ENCODE peak calls at places on chromosomes 2 and 18, in nine cellular contexts. W, E, A, G, Q, I, M, L and U are unnamed samples.

GRCh38 chr2:180412224-180412623 is 405.1 kb upstream of the CWC22 start:
- DNase-seq in G (no peak), E (no peak), Q (no peak), A (no peak), I (no peak), W (no peak), M (no peak), L (no peak), U (no peak)

GRCh38 chr18:59579509-59579908 is 117.7 kb downstream of the CCBE1 start:
- DNase-seq in I (no peak), L (no peak), M (no peak), E (no peak), W (no peak), Q (no peak), A (no peak), G (no peak), U (no peak)

GRCh38 chr2:38498039-38498438 is 104.7 kb downstream of the HNRNPLL start:
- DNase-seq in E (no peak), Q (no peak), I (no peak), G (no peak), L (no peak), M (peak), A (no peak), W (no peak), U (peak)

GRCh38 chr18:12066910-12067511 is 26.6 kb upstream of the ANKRD62 start:
- DNase-seq in G (no peak), M (no peak), E (no peak), W (no peak), Q (no peak), A (no peak), I (no peak), L (no peak), U (no peak)

GRCh38 chr2:55431982-55432627 is 12.4 kb upstream of the CCDC88A start:
- DNase-seq in W (no peak), A (peak), L (no peak), I (no peak), M (no peak), G (no peak), Q (no peak), E (peak), U (no peak)

GRCh38 chr2:66587216-66587615 is 152.3 kb downstream of the MEIS1 start:
- DNase-seq in W (no peak), E (peak), G (no peak), L (peak), A (no peak), Q (peak), I (peak), M (no peak), U (no peak)

GRCh38 chr2:212973347-212973746 is 178.1 kb downstream of the IKZF2 start:
- DNase-seq in E (no peak), W (no peak), I (no peak), Q (no peak), M (no peak), L (no peak), G (no peak), A (no peak), U (no peak)

GRCh38 chr18:4636957-4637356 is 181.8 kb upstream of the DLGAP1 start:
- DNase-seq in M (no peak), E (no peak), A (no peak), Q (no peak), I (no peak), L (no peak), G (no peak), W (no peak), U (no peak)

GRCh38 chr2:5123597-5124196 is 568.5 kb upstream of the SOX11 start:
- DNase-seq in G (no peak), E (no peak), L (no peak), W (no peak), M (no peak), A (no peak), Q (no peak), I (no peak), U (no peak)

GRCh38 chr2:124283090-124283489 is 258.0 kb downstream of the CNTNAP5 start:
- DNase-seq in G (no peak), W (no peak), E (no peak), Q (no peak), A (no peak), L (no peak), M (no peak), I (peak), U (no peak)

GRCh38 chr2:177772529-177772928 is 300.0 kb downstream of the PDE11A start:
- DNase-seq in W (no peak), I (no peak), A (peak), M (no peak), Q (peak), E (no peak), G (no peak), L (no peak), U (no peak)

GRCh38 chr2:236856856-236857616 is 228.7 kb upstream of the COPS8 start:
- DNase-seq in A (no peak), W (no peak), G (no peak), I (no peak), M (peak), L (no peak), Q (no peak), E (no peak), U (peak)

GRCh38 chr2:141933226-141933625 is 197.6 kb downstream of the LRP1B start:
- DNase-seq in E (no peak), M (no peak), Q (no peak), A (no peak), W (no peak), L (no peak), G (no peak), I (no peak), U (no peak)

GRCh38 chr2:40041983-40042382 is 262.9 kb upstream of the THUMPD2 start:
- DNase-seq in M (no peak), Q (no peak), I (no peak), E (no peak), L (no peak), W (no peak), A (peak), G (no peak), U (no peak)

GRCh38 chr2:172864182-172864581 is 128.5 kb downstream of the RAPGEF4 start:
- DNase-seq in E (no peak), L (peak), G (no peak), I (peak), Q (peak), M (no peak), A (peak), W (peak), U (peak)

GRCh38 chr2:172861632-172862031 is 126.0 kb downstream of the RAPGEF4 start:
- DNase-seq in W (no peak), I (no peak), Q (no peak), E (no peak), M (no peak), A (no peak), L (no peak), G (no peak), U (no peak)

GRCh38 chr2:172862077-172862476 is 126.4 kb downstream of the RAPGEF4 start:
- DNase-seq in M (no peak), E (no peak), A (no peak), I (no peak), Q (no peak), L (no peak), G (no peak), W (no peak), U (no peak)

GRCh38 chr2:172863341-172863740 is 127.7 kb downstream of the RAPGEF4 start:
- DNase-seq in Q (no peak), W (no peak), E (no peak), I (no peak), A (no peak), M (no peak), G (no peak), L (no peak), U (no peak)

GRCh38 chr2:172865422-172865821 is 129.8 kb downstream of the RAPGEF4 start:
- DNase-seq in L (peak), Q (no peak), W (no peak), E (no peak), G (no peak), I (no peak), M (no peak), A (no peak), U (no peak)
- TF ChIP-seq CTCF in L (no peak), Q (peak), W (no peak), E (peak), G (no peak), I (no peak), M (no peak), A (peak), U (no peak)

DNA sequence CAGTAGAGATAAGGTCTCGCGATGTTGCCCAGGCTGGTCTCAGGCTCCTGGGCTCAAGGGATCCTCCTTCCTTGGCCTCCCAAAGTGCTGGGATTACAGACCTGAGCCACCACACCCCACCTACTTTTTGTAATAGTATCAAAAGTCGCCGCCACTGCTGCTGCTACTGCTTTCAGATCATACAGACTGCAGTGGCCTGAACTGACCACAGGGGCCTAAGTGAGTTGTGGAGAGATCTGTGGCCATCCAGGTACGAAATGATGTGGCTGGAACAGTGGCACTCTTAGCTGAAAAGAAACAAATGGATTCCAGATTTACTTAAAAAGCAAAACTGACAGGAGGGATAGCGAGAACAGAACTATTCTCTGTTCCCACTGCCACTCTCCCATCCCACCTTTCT is 32.9 kb upstream of the POMC start:
- DNase-seq in I (no peak), L (no peak), A (no peak), E (peak), W (no peak), Q (no peak), G (no peak), M (no peak), U (no peak)
- TF ChIP-seq CTCF in I (no peak), L (no peak), A (peak), E (no peak), W (no peak), Q (peak), G (peak), M (no peak), U (peak)

DNA sequence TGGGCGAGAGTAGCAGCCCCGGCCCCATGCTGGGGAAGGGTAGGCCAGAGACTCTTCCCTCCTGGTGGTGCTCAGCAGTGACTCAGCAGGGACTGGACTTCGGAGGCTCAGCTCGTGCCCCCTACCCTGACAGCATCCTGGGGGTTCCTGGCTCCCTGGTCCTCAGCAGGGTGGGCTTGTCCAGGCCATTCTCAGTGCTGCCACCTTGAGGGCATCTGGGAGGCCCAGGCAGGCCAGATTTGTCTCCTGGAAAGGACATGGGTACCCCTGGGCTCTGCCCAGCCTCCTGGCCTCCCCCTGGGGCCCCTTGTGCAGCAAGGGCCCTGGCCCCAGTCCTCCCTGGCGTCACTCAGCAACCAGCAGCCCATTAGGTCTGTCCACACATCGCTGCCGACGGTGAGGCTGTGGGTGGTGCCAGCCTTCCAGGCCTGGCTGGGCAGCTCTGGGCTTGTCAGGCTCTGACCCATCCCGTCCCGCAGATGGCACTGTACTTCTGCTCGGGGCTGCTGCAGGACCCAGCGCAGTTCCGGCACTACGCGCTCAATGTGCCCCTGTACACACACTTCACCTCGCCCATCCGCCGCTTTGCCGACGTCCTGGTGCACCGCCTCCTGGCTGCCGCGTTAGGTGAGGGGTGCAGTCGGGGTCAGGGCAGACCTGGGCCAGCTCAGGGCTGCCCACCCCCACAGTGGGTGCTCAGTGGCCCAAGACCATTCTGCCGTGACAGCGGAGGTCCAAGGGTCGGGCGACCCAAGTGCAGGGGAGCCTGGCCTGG is 45.0 kb upstream of the ALPP start:
- DNase-seq in E (peak), I (no peak), L (peak), Q (peak), W (peak), G (no peak), M (peak), A (no peak), U (peak)
- TF ChIP-seq CTCF in E (peak), I (no peak), L (no peak), Q (peak), W (no peak), G (peak), M (peak), A (peak), U (peak)

GRCh38 chr2:134257516-134257915 is 3.6 kb downstream of the MGAT5 start:
- DNase-seq in W (no peak), Q (no peak), I (no peak), G (no peak), M (no peak), A (no peak), L (no peak), E (no peak), U (no peak)
- TF ChIP-seq CTCF in W (no peak), Q (no peak), I (no peak), G (no peak), M (no peak), A (no peak), L (no peak), E (no peak), U (no peak)

GRCh38 chr2:74766780-74767179 is 67.1 kb upstream of the HK2 start:
- DNase-seq in Q (no peak), L (no peak), G (no peak), A (no peak), E (no peak), I (no peak), W (no peak), M (no peak), U (no peak)
- TF ChIP-seq CTCF in Q (no peak), L (no peak), G (no peak), A (no peak), E (no peak), I (no peak), W (no peak), M (no peak), U (no peak)

GRCh38 chr2:1887915-1888314 is 143.6 kb upstream of the PXDN start:
- DNase-seq in L (no peak), W (no peak), I (no peak), A (no peak), G (no peak), E (peak), Q (no peak), M (no peak), U (no peak)
- TF ChIP-seq CTCF in L (no peak), W (no peak), I (no peak), A (peak), G (peak), E (peak), Q (peak), M (peak), U (peak)

DNA sequence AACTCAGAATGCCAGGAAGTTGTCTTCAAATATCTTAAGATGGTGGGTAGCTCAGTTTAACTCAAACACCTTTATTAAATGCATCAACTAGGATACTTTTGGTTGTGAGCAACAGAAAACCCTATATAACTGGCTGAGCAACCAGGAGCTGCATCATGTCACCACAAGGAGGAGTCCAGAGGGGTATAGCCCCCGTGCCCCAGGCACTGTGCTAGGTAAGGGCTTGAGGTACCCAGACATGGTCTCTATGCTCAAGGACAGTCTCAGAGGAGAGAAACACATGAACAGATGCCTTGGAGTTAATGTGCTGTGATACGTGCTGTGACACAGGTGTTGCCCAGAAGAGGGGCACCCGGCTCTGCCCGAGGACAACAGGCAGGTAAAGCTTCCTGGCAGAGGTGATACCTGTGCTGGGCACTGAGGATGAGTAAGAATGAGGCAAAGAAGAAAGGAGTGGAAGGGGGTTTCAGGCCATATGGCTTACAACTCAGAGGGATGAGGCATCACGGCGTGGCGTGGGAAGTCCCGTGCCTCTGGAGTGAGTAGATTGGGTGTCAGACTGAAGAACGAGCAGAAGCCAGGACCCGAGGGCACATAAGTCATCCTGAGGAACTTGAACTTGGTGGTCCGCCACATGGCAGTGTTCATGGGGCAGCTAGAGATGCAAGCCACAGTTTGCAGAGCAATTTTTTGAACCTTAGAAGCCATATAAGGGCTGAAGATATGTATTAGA is 32.0 kb upstream of the CAB39 start:
- DNase-seq in A (no peak), G (no peak), E (no peak), Q (no peak), W (no peak), I (no peak), M (no peak), L (no peak), U (no peak)
- TF ChIP-seq CTCF in A (no peak), G (no peak), E (no peak), Q (no peak), W (no peak), I (no peak), M (no peak), L (no peak), U (no peak)

DNA sequence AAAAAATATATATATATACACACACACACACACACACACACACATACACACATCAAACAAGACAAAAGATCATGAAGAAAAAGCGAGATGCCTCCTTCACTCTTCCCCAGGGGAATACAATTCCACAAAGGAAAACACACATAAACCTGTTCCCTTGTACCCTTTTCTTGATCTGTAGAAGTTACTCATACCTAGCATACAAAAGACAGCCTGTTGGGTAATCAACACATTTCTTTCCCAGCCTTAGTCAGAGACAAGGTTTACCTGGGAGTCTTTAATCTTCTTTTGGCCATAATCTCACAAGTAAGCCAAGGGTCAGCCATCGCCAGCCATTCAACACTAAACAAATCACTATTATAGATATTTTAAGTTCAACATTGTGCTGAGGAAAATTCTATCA is 407.0 kb downstream of the SUCLG1 start:
- DNase-seq in Q (no peak), W (no peak), I (no peak), G (no peak), E (no peak), A (no peak), L (no peak), M (no peak), U (no peak)
- TF ChIP-seq CTCF in Q (no peak), W (no peak), I (no peak), G (no peak), E (no peak), A (no peak), L (no peak), M (no peak), U (no peak)

DNA sequence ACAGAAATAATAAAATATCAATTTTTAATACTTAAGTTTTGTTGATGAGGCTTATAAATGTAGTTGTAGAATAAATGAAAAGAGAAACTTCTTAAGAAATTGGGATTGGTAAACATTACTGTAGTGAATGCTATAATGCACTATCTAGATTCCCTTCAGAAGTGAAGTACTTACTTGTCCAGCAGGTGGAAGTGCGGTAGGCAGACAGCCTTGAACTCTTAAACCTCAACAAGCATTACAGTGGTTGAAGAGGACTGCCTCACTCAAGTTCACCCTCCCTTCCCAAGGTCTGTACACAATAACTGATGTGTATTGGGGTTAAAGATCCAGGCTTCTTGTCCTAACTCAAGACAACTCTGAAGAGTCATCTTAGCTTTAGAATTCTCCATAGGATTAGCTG is 931.0 kb upstream of the LRRTM1 start:
- DNase-seq in M (no peak), I (no peak), L (no peak), Q (no peak), W (no peak), G (no peak), E (no peak), A (no peak), U (no peak)
- TF ChIP-seq CTCF in M (no peak), I (no peak), L (no peak), Q (no peak), W (no peak), G (no peak), E (no peak), A (no peak), U (no peak)